ENCODE peak calls at places on chromosomes 12 and 14, in six cellular contexts. F is mammary epithelial cell, D is body of pancreas, Z is OCI-LY7, C is vagina, E is A549. L is an unnamed sample.

GRCh38 chr14:23436327-23437141 is 1.1 kb upstream of the MYH7 start:
- DNase-seq in F (no peak), D (no peak), Z (no peak), C (peak), E (no peak), L (no peak)

GRCh38 chr12:2457215-2458112 is 337.3 kb upstream of the FKBP4 start:
- DNase-seq in F (no peak), D (no peak), Z (no peak), C (no peak), E (no peak), L (no peak)

GRCh38 chr14:89681086-89682018 is 264.3 kb upstream of the FOXN3 start:
- DNase-seq in F (no peak), D (no peak), Z (peak), C (no peak), E (no peak), L (no peak)

GRCh38 chr12:93802698-93803097 is 125.5 kb downstream of the CRADD start:
- DNase-seq in F (no peak), D (no peak), Z (no peak), C (no peak), E (no peak), L (no peak)

GRCh38 chr14:95362180-95362494 is 42.4 kb upstream of the CLMN start:
- DNase-seq in F (no peak), D (no peak), Z (no peak), C (no peak), E (no peak), L (no peak)

GRCh38 chr12:91180577-91180976 is 2.0 kb downstream of the DCN start:
- DNase-seq in F (no peak), D (no peak), Z (no peak), C (no peak), E (no peak), L (no peak)

GRCh38 chr12:19527876-19528275 is 88.6 kb downstream of the AEBP2 start:
- DNase-seq in F (no peak), D (no peak), Z (no peak), C (no peak), E (no peak), L (no peak)

GRCh38 chr12:45183263-45183662 is 32.6 kb upstream of the ANO6 start:
- DNase-seq in F (no peak), D (no peak), Z (peak), C (no peak), E (peak), L (no peak)

GRCh38 chr12:49108958-49109404 is 1.7 kb downstream of the LMBR1L start:
- DNase-seq in F (no peak), D (peak), Z (no peak), C (no peak), E (no peak), L (peak)

GRCh38 chr14:20799955-20800544 is 2.6 kb downstream of the RNASE1 start:
- DNase-seq in F (no peak), D (no peak), Z (no peak), C (no peak), E (no peak), L (peak)

GRCh38 chr12:124609041-124609984 is 41.9 kb upstream of the NCOR2 start:
- DNase-seq in F (peak), D (peak), Z (peak), C (no peak), E (peak), L (peak)

GRCh38 chr12:45259732-45260480 is 44.0 kb downstream of the ANO6 start:
- DNase-seq in F (peak), D (no peak), Z (no peak), C (no peak), E (no peak), L (no peak)

GRCh38 chr12:72346331-72346944 is 74.3 kb downstream of the TRHDE start:
- DNase-seq in F (peak), D (peak), Z (peak), C (no peak), E (peak), L (no peak)

GRCh38 chr12:25675808-25676207 is 122.7 kb upstream of the LMNTD1 start:
- DNase-seq in F (no peak), D (no peak), Z (no peak), C (no peak), E (no peak), L (no peak)

GRCh38 chr12:118166946-118167345 is 31.0 kb downstream of the PEBP1 start:
- DNase-seq in F (no peak), D (no peak), Z (peak), C (no peak), E (no peak), L (no peak)

GRCh38 chr12:69996276-69996675 is 171.2 kb downstream of the MYRFL start:
- DNase-seq in F (no peak), D (no peak), Z (no peak), C (no peak), E (no peak), L (no peak)

GRCh38 chr14:102849522-102850379 is 72.5 kb downstream of the TRAF3 start:
- DNase-seq in F (peak), D (no peak), Z (no peak), C (no peak), E (no peak), L (no peak)

GRCh38 chr14:104548802-104549535 is 30.6 kb upstream of the C14orf180 start:
- DNase-seq in F (no peak), D (no peak), Z (no peak), C (no peak), E (no peak), L (no peak)

GRCh38 chr14:60981626-60982455 is 796 bp downstream of the SLC38A6 start:
- DNase-seq in F (peak), D (no peak), Z (no peak), C (no peak), E (peak), L (no peak)

GRCh38 chr12:125092872-125093680 is 27.8 kb downstream of the AACS start:
- DNase-seq in F (peak), D (no peak), Z (no peak), C (no peak), E (no peak), L (peak)

GRCh38 chr14:51205486-51205885 is 34.6 kb upstream of the TMX1 start:
- DNase-seq in F (no peak), D (no peak), Z (no peak), C (no peak), E (no peak), L (no peak)

GRCh38 chr12:25386823-25387134 is 136.1 kb upstream of the KRAS start:
- DNase-seq in F (no peak), D (peak), Z (peak), C (no peak), E (peak), L (no peak)

GRCh38 chr12:130831246-130831645 is 7.8 kb downstream of the STX2 start:
- DNase-seq in F (no peak), D (no peak), Z (no peak), C (no peak), E (no peak), L (no peak)

GRCh38 chr12:124369901-124370378 is 75.0 kb downstream of the RFLNA start:
- DNase-seq in F (no peak), D (no peak), Z (no peak), C (no peak), E (no peak), L (no peak)

GRCh38 chr14:53943751-53944083 is 12.9 kb downstream of the BMP4 start:
- DNase-seq in F (no peak), D (no peak), Z (no peak), C (no peak), E (no peak), L (no peak)

GRCh38 chr14:65423986-65424385 is 11.5 kb downstream of the FUT8 start:
- DNase-seq in F (no peak), D (no peak), Z (no peak), C (no peak), E (no peak), L (no peak)

GRCh38 chr12:21771311-21771710 is 3.2 kb downstream of the KCNJ8 start:
- DNase-seq in F (no peak), D (no peak), Z (no peak), C (no peak), E (no peak), L (no peak)

GRCh38 chr14:28406181-28406580 is 360.4 kb upstream of the FOXG1 start:
- DNase-seq in F (no peak), D (no peak), Z (no peak), C (no peak), E (no peak), L (no peak)

DNA sequence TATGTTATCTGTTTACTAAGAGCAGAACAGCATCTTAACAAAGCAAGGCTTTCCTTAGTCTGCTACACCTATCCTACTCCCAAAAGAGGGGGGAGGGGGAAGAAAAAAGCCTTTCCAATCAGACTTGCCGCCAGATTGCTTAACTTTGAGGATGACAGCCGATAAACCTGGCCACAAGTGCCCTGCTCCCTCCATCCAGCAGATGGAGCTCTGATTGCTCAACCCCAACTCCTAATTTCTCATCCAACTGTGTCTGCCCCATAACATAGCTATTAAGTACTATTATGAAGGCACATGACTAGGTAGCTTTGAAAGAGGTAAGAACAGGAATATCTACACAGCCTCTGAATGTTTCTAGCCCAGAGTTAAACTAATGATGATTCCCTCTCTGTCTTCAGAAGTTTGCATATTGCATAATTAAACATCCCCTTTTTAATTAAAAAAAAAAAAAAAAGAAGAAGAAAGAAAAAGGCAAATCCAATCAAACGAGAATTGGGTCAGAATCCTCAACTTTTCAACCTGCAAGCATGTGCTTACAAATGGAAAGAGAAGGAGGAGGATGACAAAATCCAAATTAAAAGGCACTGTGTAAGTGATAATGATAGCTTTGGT is 247.4 kb downstream of the GALC start:
- DNase-seq in F (peak), D (peak), Z (peak), C (no peak), E (peak), L (no peak)
- TF ChIP-seq CTCF in F (peak), D (peak), Z (peak), C (no peak), E (peak), L (peak)

GRCh38 chr14:92686763-92687427 is 61.5 kb downstream of the LGMN start:
- DNase-seq in F (peak), D (peak), Z (peak), C (no peak), E (peak), L (peak)
- H3K4me3 ChIP-seq in F (no peak), D (peak), Z (no peak), C (peak), E (no peak), L (peak)

DNA sequence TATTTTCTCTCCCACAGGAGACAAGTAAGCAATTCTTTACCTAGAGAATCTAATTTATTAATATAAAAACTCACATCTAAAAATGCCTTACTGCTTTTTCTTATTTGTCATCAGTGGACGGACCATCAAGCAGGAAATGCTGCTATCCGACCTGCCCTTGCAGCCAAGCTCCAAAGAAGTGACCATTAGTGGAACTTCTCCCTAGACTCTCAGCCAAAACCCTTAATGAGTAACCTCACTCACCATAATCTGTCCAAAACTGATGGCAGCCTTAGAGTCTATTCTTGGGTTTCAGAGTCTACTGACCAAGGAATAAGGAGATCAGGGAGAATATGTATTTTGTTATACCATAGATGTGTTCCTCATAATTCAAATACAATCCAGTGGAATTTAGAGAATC is 60.9 kb upstream of the CFL2 start:
- DNase-seq in F (no peak), D (no peak), Z (no peak), C (no peak), E (no peak), L (no peak)
- TF ChIP-seq CTCF in F (no peak), D (no peak), Z (no peak), C (no peak), E (no peak), L (no peak)

DNA sequence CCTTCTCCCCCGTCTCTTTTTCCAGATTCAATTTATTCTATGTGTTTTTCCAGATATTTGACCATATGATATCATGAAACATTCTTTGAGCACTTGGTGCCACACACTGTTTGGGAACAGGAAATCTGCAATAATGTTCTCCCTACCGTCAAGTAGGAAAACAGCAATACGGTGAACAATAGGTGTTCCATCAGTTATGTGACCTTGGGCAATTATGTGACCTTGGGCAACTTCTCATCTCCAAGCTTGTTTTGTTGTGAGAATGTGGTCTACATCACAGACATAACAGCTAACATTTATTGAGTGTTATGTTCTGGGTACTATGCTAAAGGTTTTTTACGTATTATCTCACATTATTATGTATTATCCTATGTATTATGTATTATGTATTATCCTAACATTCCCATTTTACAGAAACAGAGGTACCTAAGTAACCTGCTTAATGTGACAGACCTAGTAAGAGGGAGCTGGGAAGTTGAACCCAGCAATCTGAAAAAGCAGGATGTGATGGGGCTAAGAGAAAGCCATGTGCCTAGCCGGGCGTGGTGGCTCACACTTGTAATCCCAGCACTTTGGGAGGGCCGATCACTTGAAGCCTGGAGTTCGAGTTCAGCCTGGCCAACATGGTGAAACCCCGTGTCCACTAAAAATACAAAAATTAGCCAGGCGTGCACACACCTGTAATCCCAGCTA is 1.2 kb upstream of the NEK9 start:
- DNase-seq in F (no peak), D (no peak), Z (no peak), C (no peak), E (no peak), L (no peak)
- H3K4me3 ChIP-seq in F (peak), D (peak), Z (peak), C (peak), E (peak), L (peak)

GRCh38 chr12:123075591-123076171 is 75.2 kb downstream of the PITPNM2 start:
- DNase-seq in F (no peak), D (no peak), Z (peak), C (no peak), E (no peak), L (no peak)
- TF ChIP-seq CTCF in F (no peak), D (no peak), Z (peak), C (no peak), E (no peak), L (peak)

GRCh38 chr12:111467092-111467861 is 61.6 kb downstream of the SH2B3 start:
- DNase-seq in F (no peak), D (no peak), Z (no peak), C (no peak), E (no peak), L (no peak)
- H3K4me3 ChIP-seq in F (no peak), D (no peak), Z (no peak), C (no peak), E (no peak), L (no peak)

GRCh38 chr12:4911316-4911994 is 1.8 kb downstream of the KCNA1 start:
- DNase-seq in F (no peak), D (no peak), Z (no peak), C (no peak), E (no peak), L (no peak)
- TF ChIP-seq CTCF in F (no peak), D (no peak), Z (no peak), C (no peak), E (no peak), L (no peak)